ENCODE peak calls at places on chromosomes 2 and 18, in nine cellular contexts. One of them, this sample, is unnamed.

GRCh38 chr18:79629606-79630005 is 50.0 kb upstream of the CTDP1 start:
- DNase-seq in Peyer's patch: no peak
- DNase-seq in uterus: no peak
- DNase-seq in fibroblast of the aortic adventitia: no peak
- DNase-seq in brain microvascular endothelial cell: no peak
- DNase-seq in stimulated activated CD8-positive, alpha-beta memory T cell treated with anti-CD3 and anti-CD28 coated beads, Interleukin-7, amount 100 ng/mL, for 1 hour: no peak
- DNase-seq in mucosa of descending colon: no peak
- DNase-seq in substantia nigra: no peak
- DNase-seq in NCI-H1105: no peak
- DNase-seq in this sample: no peak

GRCh38 chr2:159199751-159200465 is 86.6 kb downstream of the WDSUB1 start:
- DNase-seq in stimulated activated CD8-positive, alpha-beta memory T cell treated with anti-CD3 and anti-CD28 coated beads, Interleukin-7, amount 100 ng/mL, for 1 hour: no peak
- DNase-seq in mucosa of descending colon: no peak
- DNase-seq in Peyer's patch: no peak
- DNase-seq in fibroblast of the aortic adventitia: peak; percentile 87
- DNase-seq in brain microvascular endothelial cell: no peak
- DNase-seq in substantia nigra: no peak
- DNase-seq in NCI-H1105: no peak
- DNase-seq in uterus: no peak
- DNase-seq in this sample: no peak

GRCh38 chr18:64840911-64841701 is 692.2 kb upstream of the LINC00305 start:
- DNase-seq in brain microvascular endothelial cell: no peak
- DNase-seq in fibroblast of the aortic adventitia: no peak
- DNase-seq in NCI-H1105: no peak
- DNase-seq in mucosa of descending colon: no peak
- DNase-seq in uterus: no peak
- DNase-seq in stimulated activated CD8-positive, alpha-beta memory T cell treated with anti-CD3 and anti-CD28 coated beads, Interleukin-7, amount 100 ng/mL, for 1 hour: no peak
- DNase-seq in substantia nigra: no peak
- DNase-seq in Peyer's patch: no peak
- DNase-seq in this sample: no peak

GRCh38 chr2:182767578-182767977 is 51.5 kb downstream of the DNAJC10 start:
- DNase-seq in brain microvascular endothelial cell: peak; percentile 22
- DNase-seq in uterus: no peak
- DNase-seq in fibroblast of the aortic adventitia: peak; percentile 17
- DNase-seq in Peyer's patch: no peak
- DNase-seq in mucosa of descending colon: no peak
- DNase-seq in substantia nigra: no peak
- DNase-seq in stimulated activated CD8-positive, alpha-beta memory T cell treated with anti-CD3 and anti-CD28 coated beads, Interleukin-7, amount 100 ng/mL, for 1 hour: no peak
- DNase-seq in NCI-H1105: peak; percentile 5
- DNase-seq in this sample: no peak

GRCh38 chr2:20093263-20094141 is 42.1 kb upstream of the LAPTM4A start:
- DNase-seq in substantia nigra: no peak
- DNase-seq in Peyer's patch: peak; percentile 71
- DNase-seq in stimulated activated CD8-positive, alpha-beta memory T cell treated with anti-CD3 and anti-CD28 coated beads, Interleukin-7, amount 100 ng/mL, for 1 hour: no peak
- DNase-seq in fibroblast of the aortic adventitia: peak; percentile 88
- DNase-seq in NCI-H1105: no peak
- DNase-seq in mucosa of descending colon: no peak
- DNase-seq in brain microvascular endothelial cell: peak; percentile 62
- DNase-seq in uterus: peak; percentile 70
- DNase-seq in this sample: no peak

GRCh38 chr2:108594132-108594981 is 60.1 kb downstream of the LIMS1 start:
- DNase-seq in NCI-H1105: no peak
- DNase-seq in substantia nigra: no peak
- DNase-seq in Peyer's patch: no peak
- DNase-seq in fibroblast of the aortic adventitia: peak; percentile 88
- DNase-seq in uterus: no peak
- DNase-seq in mucosa of descending colon: no peak
- DNase-seq in stimulated activated CD8-positive, alpha-beta memory T cell treated with anti-CD3 and anti-CD28 coated beads, Interleukin-7, amount 100 ng/mL, for 1 hour: no peak
- DNase-seq in brain microvascular endothelial cell: peak; percentile 88
- DNase-seq in this sample: no peak

GRCh38 chr2:195532628-195533271 is 124.3 kb upstream of the SLC39A10 start:
- DNase-seq in substantia nigra: no peak
- DNase-seq in stimulated activated CD8-positive, alpha-beta memory T cell treated with anti-CD3 and anti-CD28 coated beads, Interleukin-7, amount 100 ng/mL, for 1 hour: no peak
- DNase-seq in NCI-H1105: no peak
- DNase-seq in Peyer's patch: no peak
- DNase-seq in mucosa of descending colon: no peak
- DNase-seq in brain microvascular endothelial cell: no peak
- DNase-seq in fibroblast of the aortic adventitia: peak; percentile 47
- DNase-seq in uterus: no peak
- DNase-seq in this sample: no peak

GRCh38 chr2:147182260-147182659 is 662.6 kb upstream of the ACVR2A start:
- DNase-seq in brain microvascular endothelial cell: no peak
- DNase-seq in uterus: no peak
- DNase-seq in mucosa of descending colon: peak; percentile 31
- DNase-seq in Peyer's patch: peak; percentile 55
- DNase-seq in fibroblast of the aortic adventitia: no peak
- DNase-seq in NCI-H1105: no peak
- DNase-seq in substantia nigra: no peak
- DNase-seq in stimulated activated CD8-positive, alpha-beta memory T cell treated with anti-CD3 and anti-CD28 coated beads, Interleukin-7, amount 100 ng/mL, for 1 hour: no peak
- DNase-seq in this sample: no peak

GRCh38 chr2:71843391-71843850 is 304.2 kb downstream of the CYP26B1 start:
- DNase-seq in brain microvascular endothelial cell: peak; percentile 61
- DNase-seq in NCI-H1105: no peak
- DNase-seq in Peyer's patch: no peak
- DNase-seq in fibroblast of the aortic adventitia: peak; percentile 82
- DNase-seq in stimulated activated CD8-positive, alpha-beta memory T cell treated with anti-CD3 and anti-CD28 coated beads, Interleukin-7, amount 100 ng/mL, for 1 hour: no peak
- DNase-seq in mucosa of descending colon: no peak
- DNase-seq in uterus: no peak
- DNase-seq in substantia nigra: no peak
- DNase-seq in this sample: no peak

GRCh38 chr2:223760838-223761502 is 76.4 kb downstream of the AP1S3 start:
- DNase-seq in stimulated activated CD8-positive, alpha-beta memory T cell treated with anti-CD3 and anti-CD28 coated beads, Interleukin-7, amount 100 ng/mL, for 1 hour: peak; percentile 33
- DNase-seq in mucosa of descending colon: peak; percentile 54
- DNase-seq in NCI-H1105: no peak
- DNase-seq in fibroblast of the aortic adventitia: peak; percentile 65
- DNase-seq in substantia nigra: no peak
- DNase-seq in uterus: no peak
- DNase-seq in Peyer's patch: peak; percentile 84
- DNase-seq in brain microvascular endothelial cell: peak; percentile 83
- DNase-seq in this sample: peak; percentile 57

GRCh38 chr2:203951366-203951902 is 14.9 kb downstream of the ICOS start:
- DNase-seq in substantia nigra: no peak
- DNase-seq in fibroblast of the aortic adventitia: no peak
- DNase-seq in uterus: no peak
- DNase-seq in NCI-H1105: no peak
- DNase-seq in brain microvascular endothelial cell: no peak
- DNase-seq in stimulated activated CD8-positive, alpha-beta memory T cell treated with anti-CD3 and anti-CD28 coated beads, Interleukin-7, amount 100 ng/mL, for 1 hour: no peak
- DNase-seq in mucosa of descending colon: no peak
- DNase-seq in Peyer's patch: no peak
- DNase-seq in this sample: no peak

GRCh38 chr2:230671117-230671516 is 41.5 kb upstream of the CAB39 start:
- DNase-seq in stimulated activated CD8-positive, alpha-beta memory T cell treated with anti-CD3 and anti-CD28 coated beads, Interleukin-7, amount 100 ng/mL, for 1 hour: no peak
- DNase-seq in mucosa of descending colon: no peak
- DNase-seq in NCI-H1105: no peak
- DNase-seq in brain microvascular endothelial cell: peak; percentile 43
- DNase-seq in uterus: no peak
- DNase-seq in substantia nigra: no peak
- DNase-seq in fibroblast of the aortic adventitia: peak; percentile 39
- DNase-seq in Peyer's patch: no peak
- DNase-seq in this sample: no peak

GRCh38 chr2:38190542-38191218 is 114.7 kb upstream of the CYP1B1 start:
- DNase-seq in brain microvascular endothelial cell: peak; percentile 22
- DNase-seq in fibroblast of the aortic adventitia: peak; percentile 95
- DNase-seq in uterus: no peak
- DNase-seq in NCI-H1105: no peak
- DNase-seq in mucosa of descending colon: no peak
- DNase-seq in Peyer's patch: no peak
- DNase-seq in stimulated activated CD8-positive, alpha-beta memory T cell treated with anti-CD3 and anti-CD28 coated beads, Interleukin-7, amount 100 ng/mL, for 1 hour: no peak
- DNase-seq in substantia nigra: no peak
- DNase-seq in this sample: no peak

GRCh38 chr2:68432696-68433658 is 34.1 kb downstream of the FBXO48 start:
- DNase-seq in brain microvascular endothelial cell: no peak
- DNase-seq in uterus: no peak
- DNase-seq in substantia nigra: no peak
- DNase-seq in fibroblast of the aortic adventitia: no peak
- DNase-seq in Peyer's patch: no peak
- DNase-seq in NCI-H1105: no peak
- DNase-seq in mucosa of descending colon: peak; percentile 55
- DNase-seq in stimulated activated CD8-positive, alpha-beta memory T cell treated with anti-CD3 and anti-CD28 coated beads, Interleukin-7, amount 100 ng/mL, for 1 hour: no peak
- DNase-seq in this sample: no peak

GRCh38 chr2:121584741-121585140 is 54.1 kb downstream of the RNU4ATAC start:
- DNase-seq in Peyer's patch: no peak
- DNase-seq in substantia nigra: no peak
- DNase-seq in NCI-H1105: no peak
- DNase-seq in mucosa of descending colon: no peak
- DNase-seq in brain microvascular endothelial cell: no peak
- DNase-seq in uterus: no peak
- DNase-seq in stimulated activated CD8-positive, alpha-beta memory T cell treated with anti-CD3 and anti-CD28 coated beads, Interleukin-7, amount 100 ng/mL, for 1 hour: no peak
- DNase-seq in fibroblast of the aortic adventitia: no peak
- DNase-seq in this sample: no peak

GRCh38 chr2:206958236-206958635 is 18.9 kb downstream of the CPO start:
- DNase-seq in uterus: no peak
- DNase-seq in NCI-H1105: no peak
- DNase-seq in mucosa of descending colon: no peak
- DNase-seq in substantia nigra: no peak
- DNase-seq in fibroblast of the aortic adventitia: no peak
- DNase-seq in Peyer's patch: no peak
- DNase-seq in brain microvascular endothelial cell: no peak
- DNase-seq in stimulated activated CD8-positive, alpha-beta memory T cell treated with anti-CD3 and anti-CD28 coated beads, Interleukin-7, amount 100 ng/mL, for 1 hour: no peak
- DNase-seq in this sample: no peak

GRCh38 chr2:198488964-198489363 is 684.6 kb downstream of the PLCL1 start:
- DNase-seq in uterus: no peak
- DNase-seq in mucosa of descending colon: no peak
- DNase-seq in stimulated activated CD8-positive, alpha-beta memory T cell treated with anti-CD3 and anti-CD28 coated beads, Interleukin-7, amount 100 ng/mL, for 1 hour: no peak
- DNase-seq in brain microvascular endothelial cell: no peak
- DNase-seq in substantia nigra: no peak
- DNase-seq in fibroblast of the aortic adventitia: no peak
- DNase-seq in Peyer's patch: no peak
- DNase-seq in NCI-H1105: no peak
- DNase-seq in this sample: no peak

GRCh38 chr2:186426153-186427016 is 59.7 kb upstream of the ZC3H15 start:
- DNase-seq in mucosa of descending colon: no peak
- DNase-seq in substantia nigra: no peak
- DNase-seq in stimulated activated CD8-positive, alpha-beta memory T cell treated with anti-CD3 and anti-CD28 coated beads, Interleukin-7, amount 100 ng/mL, for 1 hour: no peak
- DNase-seq in Peyer's patch: no peak
- DNase-seq in brain microvascular endothelial cell: no peak
- DNase-seq in fibroblast of the aortic adventitia: no peak
- DNase-seq in NCI-H1105: no peak
- DNase-seq in uterus: no peak
- DNase-seq in this sample: no peak

GRCh38 chr2:142974288-142975024 is 97.0 kb downstream of the KYNU start:
- DNase-seq in uterus: no peak
- DNase-seq in NCI-H1105: no peak
- DNase-seq in substantia nigra: no peak
- DNase-seq in brain microvascular endothelial cell: peak; percentile 35
- DNase-seq in Peyer's patch: no peak
- DNase-seq in mucosa of descending colon: no peak
- DNase-seq in fibroblast of the aortic adventitia: peak; percentile 57
- DNase-seq in stimulated activated CD8-positive, alpha-beta memory T cell treated with anti-CD3 and anti-CD28 coated beads, Interleukin-7, amount 100 ng/mL, for 1 hour: no peak
- DNase-seq in this sample: no peak

GRCh38 chr2:46967990-46968647 is 52.5 kb upstream of the MCFD2 start:
- DNase-seq in mucosa of descending colon: peak; percentile 82
- DNase-seq in fibroblast of the aortic adventitia: peak; percentile 98
- DNase-seq in uterus: peak; percentile 79
- DNase-seq in substantia nigra: no peak
- DNase-seq in stimulated activated CD8-positive, alpha-beta memory T cell treated with anti-CD3 and anti-CD28 coated beads, Interleukin-7, amount 100 ng/mL, for 1 hour: no peak
- DNase-seq in NCI-H1105: no peak
- DNase-seq in brain microvascular endothelial cell: peak; percentile 74
- DNase-seq in Peyer's patch: peak; percentile 90
- DNase-seq in this sample: no peak

GRCh38 chr2:155456222-155456621 is 757.7 kb downstream of the KCNJ3 start:
- DNase-seq in Peyer's patch: no peak
- DNase-seq in fibroblast of the aortic adventitia: no peak
- DNase-seq in substantia nigra: no peak
- DNase-seq in stimulated activated CD8-positive, alpha-beta memory T cell treated with anti-CD3 and anti-CD28 coated beads, Interleukin-7, amount 100 ng/mL, for 1 hour: no peak
- DNase-seq in mucosa of descending colon: no peak
- DNase-seq in NCI-H1105: no peak
- DNase-seq in brain microvascular endothelial cell: no peak
- DNase-seq in uterus: no peak
- DNase-seq in this sample: no peak

GRCh38 chr18:77138270-77138669 is 5.7 kb upstream of the MBP start:
- DNase-seq in Peyer's patch: no peak
- DNase-seq in substantia nigra: no peak
- DNase-seq in fibroblast of the aortic adventitia: no peak
- DNase-seq in uterus: no peak
- DNase-seq in brain microvascular endothelial cell: no peak
- DNase-seq in NCI-H1105: no peak
- DNase-seq in stimulated activated CD8-positive, alpha-beta memory T cell treated with anti-CD3 and anti-CD28 coated beads, Interleukin-7, amount 100 ng/mL, for 1 hour: no peak
- DNase-seq in mucosa of descending colon: no peak
- DNase-seq in this sample: no peak

GRCh38 chr2:112304298-112304941 is 29.0 kb downstream of the ZC3H6 start:
- DNase-seq in NCI-H1105: no peak
- DNase-seq in Peyer's patch: no peak
- DNase-seq in mucosa of descending colon: no peak
- DNase-seq in brain microvascular endothelial cell: no peak
- DNase-seq in fibroblast of the aortic adventitia: no peak
- DNase-seq in substantia nigra: no peak
- DNase-seq in stimulated activated CD8-positive, alpha-beta memory T cell treated with anti-CD3 and anti-CD28 coated beads, Interleukin-7, amount 100 ng/mL, for 1 hour: no peak
- DNase-seq in uterus: no peak
- DNase-seq in this sample: no peak

GRCh38 chr2:148984449-148984848 is 54.0 kb upstream of the LYPD6B start:
- DNase-seq in Peyer's patch: no peak
- DNase-seq in substantia nigra: no peak
- DNase-seq in uterus: no peak
- DNase-seq in NCI-H1105: no peak
- DNase-seq in stimulated activated CD8-positive, alpha-beta memory T cell treated with anti-CD3 and anti-CD28 coated beads, Interleukin-7, amount 100 ng/mL, for 1 hour: no peak
- DNase-seq in brain microvascular endothelial cell: no peak
- DNase-seq in mucosa of descending colon: no peak
- DNase-seq in fibroblast of the aortic adventitia: no peak
- DNase-seq in this sample: no peak

GRCh38 chr18:32383040-32383819 is 87.5 kb downstream of the GAREM1 start:
- DNase-seq in fibroblast of the aortic adventitia: peak; percentile 90
- DNase-seq in NCI-H1105: no peak
- DNase-seq in Peyer's patch: no peak
- DNase-seq in mucosa of descending colon: no peak
- DNase-seq in substantia nigra: no peak
- DNase-seq in stimulated activated CD8-positive, alpha-beta memory T cell treated with anti-CD3 and anti-CD28 coated beads, Interleukin-7, amount 100 ng/mL, for 1 hour: no peak
- DNase-seq in brain microvascular endothelial cell: peak; percentile 96
- DNase-seq in uterus: no peak
- DNase-seq in this sample: no peak

GRCh38 chr2:148814143-148814852 is 60.7 kb upstream of the KIF5C start:
- DNase-seq in mucosa of descending colon: no peak
- DNase-seq in NCI-H1105: no peak
- DNase-seq in brain microvascular endothelial cell: peak; percentile 60
- DNase-seq in uterus: peak; percentile 15
- DNase-seq in fibroblast of the aortic adventitia: peak; percentile 73
- DNase-seq in Peyer's patch: no peak
- DNase-seq in stimulated activated CD8-positive, alpha-beta memory T cell treated with anti-CD3 and anti-CD28 coated beads, Interleukin-7, amount 100 ng/mL, for 1 hour: no peak
- DNase-seq in substantia nigra: no peak
- DNase-seq in this sample: no peak

GRCh38 chr18:7000484-7001096 is 117.0 kb downstream of the LAMA1 start:
- DNase-seq in fibroblast of the aortic adventitia: peak; percentile 8
- DNase-seq in brain microvascular endothelial cell: peak; percentile 16
- DNase-seq in NCI-H1105: no peak
- DNase-seq in stimulated activated CD8-positive, alpha-beta memory T cell treated with anti-CD3 and anti-CD28 coated beads, Interleukin-7, amount 100 ng/mL, for 1 hour: no peak
- DNase-seq in substantia nigra: no peak
- DNase-seq in uterus: no peak
- DNase-seq in mucosa of descending colon: no peak
- DNase-seq in Peyer's patch: no peak
- DNase-seq in this sample: no peak

GRCh38 chr2:132668986-132669853 is 785 bp downstream of the LYPD1 start:
- DNase-seq in uterus: no peak
- DNase-seq in substantia nigra: no peak
- DNase-seq in mucosa of descending colon: peak; percentile 52
- DNase-seq in NCI-H1105: peak; percentile 43
- DNase-seq in stimulated activated CD8-positive, alpha-beta memory T cell treated with anti-CD3 and anti-CD28 coated beads, Interleukin-7, amount 100 ng/mL, for 1 hour: no peak
- DNase-seq in brain microvascular endothelial cell: no peak
- DNase-seq in fibroblast of the aortic adventitia: peak; percentile 34
- DNase-seq in Peyer's patch: no peak
- DNase-seq in this sample: no peak

GRCh38 chr18:46393230-46393629 is 263.8 kb downstream of the LOXHD1 start:
- DNase-seq in mucosa of descending colon: no peak
- DNase-seq in fibroblast of the aortic adventitia: no peak
- DNase-seq in substantia nigra: no peak
- DNase-seq in uterus: no peak
- DNase-seq in stimulated activated CD8-positive, alpha-beta memory T cell treated with anti-CD3 and anti-CD28 coated beads, Interleukin-7, amount 100 ng/mL, for 1 hour: no peak
- DNase-seq in brain microvascular endothelial cell: no peak
- DNase-seq in Peyer's patch: no peak
- DNase-seq in NCI-H1105: no peak
- DNase-seq in this sample: no peak

GRCh38 chr2:189624648-189625355 is 36.5 kb upstream of the ASNSD1 start:
- DNase-seq in stimulated activated CD8-positive, alpha-beta memory T cell treated with anti-CD3 and anti-CD28 coated beads, Interleukin-7, amount 100 ng/mL, for 1 hour: no peak
- DNase-seq in uterus: no peak
- DNase-seq in substantia nigra: no peak
- DNase-seq in Peyer's patch: no peak
- DNase-seq in fibroblast of the aortic adventitia: no peak
- DNase-seq in mucosa of descending colon: no peak
- DNase-seq in NCI-H1105: no peak
- DNase-seq in brain microvascular endothelial cell: no peak
- DNase-seq in this sample: no peak

GRCh38 chr18:304887-305529 is 37.2 kb upstream of the THOC1 start:
- DNase-seq in fibroblast of the aortic adventitia: no peak
- DNase-seq in uterus: no peak
- DNase-seq in brain microvascular endothelial cell: no peak
- DNase-seq in Peyer's patch: no peak
- DNase-seq in substantia nigra: no peak
- DNase-seq in NCI-H1105: no peak
- DNase-seq in mucosa of descending colon: no peak
- DNase-seq in stimulated activated CD8-positive, alpha-beta memory T cell treated with anti-CD3 and anti-CD28 coated beads, Interleukin-7, amount 100 ng/mL, for 1 hour: no peak
- DNase-seq in this sample: no peak

This sample was measured in activated gamma-delta T cell treated with Interleukin-2 at 50 U/mL for 16 hours.